ENCODE peak calls at places on chromosomes 12 and 14, in six cellular contexts. P is right atrium auricular region; J is A549; X is NCI-H510A; V is naive thymus-derived CD4-positive, alpha-beta T cell; E is stimulated activated CD8-positive, alpha-beta memory T cell treated with anti-CD3 and anti-CD28 coated beads, Interleukin-7, amount 100 ng/mL, for 24 hours. D is an unnamed sample.
A peak's percentile ranks its signal among the peaks of the same experiment; 100 is the strongest.

GRCh38 chr12:108850854-108851573 is 6.4 kb downstream of the SSH1 start:
- DNase-seq in V (no peak), P (peak; percentile 90), X (no peak), E (no peak), J (peak; percentile 92), D (no peak)

GRCh38 chr14:69017706-69018105 is 38.6 kb upstream of the ACTN1 start:
- DNase-seq in J (no peak), X (no peak), V (no peak), E (no peak), P (no peak), D (no peak)

GRCh38 chr12:99609455-99610181 is 37.9 kb upstream of the GARIN6 start:
- DNase-seq in J (no peak), E (no peak), V (no peak), P (no peak), X (no peak), D (no peak)

GRCh38 chr12:80778005-80778541 is 61.4 kb downstream of the MYF5 start:
- DNase-seq in P (peak; percentile 61), E (no peak), J (no peak), V (no peak), X (peak; percentile 64), D (peak; percentile 71)

GRCh38 chr12:65540140-65540539 is 261.7 kb downstream of the MSRB3 start:
- DNase-seq in J (no peak), X (no peak), E (no peak), V (no peak), P (no peak), D (no peak)

GRCh38 chr14:46820291-46820690 is 168.7 kb upstream of the RPL10L start:
- DNase-seq in V (no peak), J (no peak), E (no peak), P (no peak), X (peak; percentile 37), D (no peak)

GRCh38 chr12:113346387-113346786 is 11.5 kb upstream of the SLC8B1 start:
- DNase-seq in J (no peak), V (no peak), X (no peak), E (no peak), P (no peak), D (no peak)

GRCh38 chr12:3523058-3523457 is 32.1 kb downstream of the PRMT8 start:
- DNase-seq in E (no peak), X (no peak), V (no peak), J (no peak), P (no peak), D (no peak)

GRCh38 chr12:24884911-24885310 is 64.0 kb downstream of the BCAT1 start:
- DNase-seq in V (no peak), J (no peak), E (no peak), P (no peak), X (no peak), D (no peak)

GRCh38 chr12:57435288-57435687 is 704 bp downstream of the INHBC start:
- DNase-seq in E (no peak), J (no peak), P (no peak), X (no peak), V (no peak), D (no peak)

GRCh38 chr14:104403421-104404220 is 175.9 kb upstream of the C14orf180 start:
- DNase-seq in J (no peak), P (peak; percentile 40), X (no peak), V (no peak), E (no peak), D (no peak)

GRCh38 chr12:112322882-112323547 is 59.2 kb downstream of the HECTD4 start:
- DNase-seq in E (no peak), V (no peak), X (no peak), J (no peak), P (no peak), D (no peak)

GRCh38 chr14:104821229-104821945 is 20.5 kb downstream of the ZBTB42 start:
- DNase-seq in P (no peak), V (no peak), J (no peak), E (no peak), X (no peak), D (no peak)

GRCh38 chr14:73725116-73726024 is 11.2 kb upstream of the PNMA1 start:
- DNase-seq in V (no peak), J (no peak), X (no peak), P (no peak), E (no peak), D (no peak)

GRCh38 chr14:66595394-66595793 is 87.4 kb downstream of the GPHN start:
- DNase-seq in P (no peak), V (no peak), E (no peak), X (no peak), J (no peak), D (no peak)

GRCh38 chr12:102050660-102051430 is 10.9 kb downstream of the WASHC3 start:
- DNase-seq in P (no peak), E (no peak), V (no peak), X (no peak), J (no peak), D (no peak)

GRCh38 chr12:30719060-30719459 is 23.4 kb upstream of the IPO8 start:
- DNase-seq in X (no peak), J (no peak), V (no peak), E (no peak), P (no peak), D (no peak)

GRCh38 chr14:104390941-104391901 is 188.3 kb upstream of the C14orf180 start:
- DNase-seq in J (no peak), E (no peak), P (peak; percentile 34), X (no peak), V (no peak), D (no peak)

GRCh38 chr12:2297004-2297403 is 244.2 kb downstream of the CACNA1C start:
- DNase-seq in V (no peak), E (no peak), J (no peak), X (no peak), P (no peak), D (no peak)

D was measured in Calu3.